ENCODE peak calls at places on chromosomes 7 and 10, in four cellular contexts. R is Calu3, M is B cell, U is IMR-90. B is an unnamed sample.

GRCh38 chr10:110074986-110075664 is 67.3 kb downstream of the ADD3 start:
- DNase-seq in M (no peak), R (no peak), U (peak), B (no peak)

GRCh38 chr10:18610517-18610916 is 40.9 kb downstream of the NSUN6 start:
- DNase-seq in M (no peak), U (peak), R (peak), B (no peak)

GRCh38 chr7:95927781-95928180 is 155.4 kb downstream of the DYNC1I1 start:
- DNase-seq in U (no peak), R (no peak), M (no peak), B (no peak)

GRCh38 chr7:151081170-151082101 is 827 bp upstream of the FASTK start:
- DNase-seq in R (peak), U (no peak), M (peak), B (no peak)

GRCh38 chr7:117993377-117994003 is 120.2 kb upstream of the CTTNBP2 start:
- DNase-seq in M (peak), U (peak), R (peak), B (peak)

GRCh38 chr10:98456043-98456570 is 9.4 kb upstream of the HPS1 start:
- DNase-seq in U (no peak), R (no peak), M (no peak), B (no peak)

GRCh38 chr10:43693602-43694001 is 44.9 kb upstream of the ZNF32 start:
- DNase-seq in U (peak), R (no peak), M (no peak), B (no peak)

GRCh38 chr10:48358838-48359237 is 52.4 kb downstream of the MAPK8 start:
- DNase-seq in M (no peak), R (no peak), U (no peak), B (no peak)

GRCh38 chr10:17835688-17836087 is 26.5 kb downstream of the MRC1 start:
- DNase-seq in M (no peak), R (no peak), U (peak), B (no peak)

GRCh38 chr10:28479366-28479765 is 53.6 kb upstream of the WAC start:
- DNase-seq in U (no peak), R (no peak), M (no peak), B (no peak)

GRCh38 chr7:84123903-84124573 is 70.6 kb downstream of the SEMA3A start:
- DNase-seq in U (peak), R (no peak), M (no peak), B (no peak)

GRCh38 chr7:158444501-158445420 is 142.9 kb downstream of the PTPRN2 start:
- DNase-seq in U (no peak), M (no peak), R (no peak), B (no peak)

GRCh38 chr7:158443688-158444483 is 143.7 kb downstream of the PTPRN2 start:
- DNase-seq in U (no peak), M (no peak), R (no peak), B (no peak)

GRCh38 chr7:158446706-158447105 is 140.9 kb downstream of the PTPRN2 start:
- DNase-seq in U (no peak), R (no peak), M (no peak), B (no peak)

GRCh38 chr7:158446281-158446680 is 141.3 kb downstream of the PTPRN2 start:
- DNase-seq in M (no peak), R (no peak), U (no peak), B (no peak)

GRCh38 chr7:158445421-158446175 is 142.0 kb downstream of the PTPRN2 start:
- DNase-seq in U (no peak), M (no peak), R (no peak), B (no peak)
- TF ChIP-seq CTCF in U (no peak), M (no peak), R (no peak), B (no peak)

GRCh38 chr10:122565766-122566206 is 5.2 kb downstream of the DMBT1 start:
- DNase-seq in U (peak), R (peak), M (peak), B (peak)

GRCh38 chr10:122564980-122565379 is 4.4 kb downstream of the DMBT1 start:
- DNase-seq in R (no peak), M (no peak), U (no peak), B (no peak)

GRCh38 chr10:122566632-122567031 is 6.1 kb downstream of the DMBT1 start:
- DNase-seq in U (no peak), R (no peak), M (no peak), B (no peak)

GRCh38 chr10:122568551-122568950 is 8.0 kb downstream of the DMBT1 start:
- DNase-seq in M (no peak), R (no peak), U (no peak), B (no peak)

DNA sequence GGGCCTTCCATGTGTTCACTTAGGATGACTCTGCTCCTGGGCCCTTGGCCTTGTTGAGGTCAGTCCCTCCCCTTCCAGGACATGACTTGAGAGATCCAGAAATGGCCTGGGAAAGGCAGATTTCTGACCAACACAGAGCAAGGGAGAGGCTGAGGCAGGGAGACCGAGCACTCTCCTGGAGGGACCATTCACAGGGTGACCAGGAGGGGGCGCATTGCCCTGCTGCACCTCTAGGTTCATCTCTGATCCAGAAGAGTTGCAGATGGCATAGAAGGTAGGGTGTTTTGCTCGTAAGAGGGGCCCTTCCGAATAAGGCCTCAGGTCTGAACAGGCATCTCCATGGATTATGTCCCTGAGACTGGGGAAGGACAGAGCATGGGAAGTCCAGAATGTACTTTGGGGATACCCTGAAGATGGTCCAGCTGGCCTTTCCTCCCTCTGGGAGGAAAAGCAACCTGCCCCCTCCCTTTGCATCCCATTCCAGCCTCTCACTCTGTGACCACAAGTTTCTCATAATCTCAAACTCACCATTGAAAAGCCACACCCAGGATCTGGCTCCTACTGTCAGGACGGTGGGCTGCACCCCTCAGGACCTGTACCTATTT is 6.6 kb downstream of the DMBT1 start:
- DNase-seq in U (no peak), R (peak), M (peak), B (peak)
- TF ChIP-seq CTCF in U (peak), R (no peak), M (peak), B (peak)

DNA sequence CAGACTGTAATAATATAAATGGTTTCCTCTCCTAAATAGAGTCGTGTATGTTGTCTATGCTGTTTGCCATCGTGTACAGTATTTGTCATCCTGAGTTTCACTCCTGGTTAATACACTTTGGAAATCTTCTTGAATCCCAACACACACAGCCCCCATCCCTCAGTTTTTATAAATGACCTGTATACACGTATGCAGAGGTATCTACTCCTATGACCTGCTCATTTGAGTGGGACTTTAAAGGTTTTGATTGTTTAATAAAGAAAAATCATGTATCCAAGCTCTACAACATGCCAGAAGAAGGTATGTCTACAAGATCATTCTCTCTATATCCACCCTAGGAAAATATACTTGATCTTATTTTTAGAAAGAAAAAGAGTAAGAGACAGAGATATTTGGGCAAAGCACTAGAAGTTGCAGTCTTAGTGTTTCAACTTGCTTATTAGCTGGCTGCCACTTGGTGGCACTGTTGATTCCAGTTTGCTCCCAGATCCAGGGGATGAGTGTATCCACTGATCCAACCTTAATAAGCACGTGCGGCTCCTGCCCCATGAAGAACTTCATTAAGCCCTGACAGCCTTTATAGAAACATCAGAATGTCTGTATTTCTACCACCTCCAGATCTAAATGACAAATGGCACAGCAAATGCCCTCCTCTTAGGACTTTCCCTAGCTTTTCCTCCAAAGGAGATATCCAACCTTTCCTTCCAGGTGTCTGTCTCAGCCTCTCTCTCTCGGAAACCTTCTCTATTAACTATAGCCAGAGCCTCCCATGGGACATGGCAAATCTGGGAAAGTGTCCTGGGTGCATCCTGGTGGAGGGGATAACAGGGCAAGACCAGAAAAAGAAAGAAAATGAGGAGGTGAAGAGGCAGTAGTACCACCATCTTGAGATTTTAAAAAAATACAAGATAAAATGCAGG is 181.6 kb upstream of the NEBL start:
- DNase-seq in M (peak), U (peak), R (peak), B (peak)
- TF ChIP-seq CTCF in M (peak), U (peak), R (peak), B (peak)

GRCh38 chr10:127243490-127244272 is 47.3 kb upstream of the INSYN2A start:
- DNase-seq in R (peak), U (peak), M (no peak), B (no peak)
- TF ChIP-seq CTCF in R (peak), U (peak), M (no peak), B (peak)

GRCh38 chr7:100825215-100825671 is 2.1 kb downstream of the EPHB4 start:
- DNase-seq in M (no peak), R (no peak), U (no peak), B (peak)

GRCh38 chr7:100824499-100825214 is 2.7 kb downstream of the EPHB4 start:
- DNase-seq in M (no peak), U (no peak), R (no peak), B (no peak)

GRCh38 chr7:100827330-100828226 is at the start of gene EPHB4:
- DNase-seq in U (peak), R (peak), M (peak), B (peak)

GRCh38 chr7:100826546-100827329 is 585 bp downstream of the EPHB4 start:
- DNase-seq in U (no peak), R (no peak), M (no peak), B (peak)

GRCh38 chr7:100825760-100826545 is 1.4 kb downstream of the EPHB4 start:
- DNase-seq in M (no peak), R (no peak), U (peak), B (peak)
- TF ChIP-seq CTCF in M (no peak), R (no peak), U (peak), B (no peak)

DNA sequence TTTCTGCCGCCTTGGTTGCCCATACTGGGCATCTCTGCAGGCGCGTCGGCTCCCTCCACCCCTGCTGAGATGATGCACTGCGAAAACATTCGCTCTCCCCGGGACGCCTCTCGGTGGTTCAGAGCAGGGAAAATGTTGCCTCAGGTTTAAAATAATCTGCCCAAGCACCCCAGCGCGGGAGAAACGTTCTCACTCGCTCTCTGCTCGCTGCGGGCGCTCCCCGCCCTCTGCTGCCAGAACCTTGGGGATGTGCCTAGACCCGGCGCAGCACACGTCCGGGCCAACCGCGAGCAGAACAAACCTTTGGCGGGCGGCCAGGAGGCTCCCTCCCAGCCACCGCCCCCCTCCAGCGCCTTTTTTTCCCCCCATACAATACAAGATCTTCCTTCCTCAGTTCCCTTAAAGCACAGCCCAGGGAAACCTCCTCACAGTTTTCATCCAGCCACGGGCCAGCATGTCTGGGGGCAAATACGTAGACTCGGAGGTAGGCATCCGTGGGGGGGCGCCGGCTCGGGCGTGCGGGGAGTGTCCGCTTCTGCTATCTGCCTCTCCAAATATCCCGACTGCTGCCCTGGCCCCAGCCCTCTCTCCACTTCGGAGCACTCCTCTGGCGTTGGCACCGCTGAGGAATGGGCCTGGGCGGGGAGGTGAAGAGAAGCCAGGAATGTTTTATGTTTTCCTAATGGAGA is at the start of gene CAV1:
- DNase-seq in M (peak), R (peak), U (peak), B (peak)
- TF ChIP-seq CTCF in M (no peak), R (no peak), U (peak), B (no peak)

DNA sequence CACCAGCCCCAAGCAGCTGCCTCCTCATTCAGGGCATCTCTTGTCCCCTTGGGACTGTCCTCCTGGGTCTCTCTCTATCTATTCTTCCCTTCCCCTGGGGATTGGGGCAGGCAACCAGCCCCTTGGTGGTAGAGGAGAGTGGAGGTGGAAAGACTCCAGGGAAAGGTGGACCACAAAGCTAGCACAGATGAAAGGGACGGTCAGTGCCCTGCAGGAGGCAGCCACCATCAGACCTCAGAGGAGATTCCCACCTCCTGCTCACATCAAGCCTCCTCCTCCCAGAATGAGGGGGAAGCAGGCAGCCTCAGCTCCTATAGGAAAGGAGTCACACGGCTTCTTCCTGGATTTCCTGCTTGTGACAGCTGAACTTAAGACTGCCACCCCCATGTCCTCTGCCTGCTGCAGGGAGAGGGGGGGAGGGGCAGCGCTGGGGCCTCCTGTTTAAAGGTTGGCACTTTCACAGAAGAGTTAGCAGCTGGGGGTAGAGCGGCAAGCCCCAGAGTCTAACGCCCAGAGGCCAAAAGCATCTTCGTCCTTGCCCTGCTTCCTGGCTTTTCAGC is 44.4 kb upstream of the LRRC4 start:
- DNase-seq in M (no peak), R (no peak), U (no peak), B (no peak)
- TF ChIP-seq CTCF in M (no peak), R (no peak), U (no peak), B (no peak)

GRCh38 chr10:37496061-37496460 is 361.3 kb downstream of the ZNF248 start:
- DNase-seq in U (no peak), M (no peak), R (no peak), B (no peak)

GRCh38 chr10:37489658-37490003 is 364.2 kb downstream of the ANKRD30A start:
- DNase-seq in U (no peak), R (no peak), M (no peak), B (no peak)

GRCh38 chr10:37490266-37490665 is 364.9 kb downstream of the ANKRD30A start:
- DNase-seq in R (no peak), M (no peak), U (no peak), B (no peak)

DNA sequence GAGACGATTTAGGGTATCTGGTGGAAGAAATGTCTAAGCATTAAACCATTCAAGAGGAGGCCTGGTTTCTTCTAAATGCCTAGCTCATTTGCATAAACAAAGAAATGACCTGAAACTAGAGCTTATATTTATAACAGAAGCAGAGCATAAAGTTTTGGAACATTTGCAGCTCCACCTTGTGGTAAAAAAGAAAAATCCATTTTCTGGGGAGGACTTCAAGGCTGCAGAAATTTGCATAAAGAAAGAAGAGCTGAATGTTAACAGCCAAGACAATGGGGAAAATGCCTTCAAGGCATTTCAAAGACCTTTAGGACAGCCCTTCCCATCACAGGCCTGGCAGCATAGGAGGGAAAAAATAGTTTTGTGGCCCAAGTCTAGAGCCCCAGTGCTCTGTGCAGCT is 362.0 kb downstream of the ZNF248 start:
- DNase-seq in M (no peak), U (no peak), R (no peak), B (no peak)
- TF ChIP-seq CTCF in M (no peak), U (no peak), R (no peak), B (peak)

DNA sequence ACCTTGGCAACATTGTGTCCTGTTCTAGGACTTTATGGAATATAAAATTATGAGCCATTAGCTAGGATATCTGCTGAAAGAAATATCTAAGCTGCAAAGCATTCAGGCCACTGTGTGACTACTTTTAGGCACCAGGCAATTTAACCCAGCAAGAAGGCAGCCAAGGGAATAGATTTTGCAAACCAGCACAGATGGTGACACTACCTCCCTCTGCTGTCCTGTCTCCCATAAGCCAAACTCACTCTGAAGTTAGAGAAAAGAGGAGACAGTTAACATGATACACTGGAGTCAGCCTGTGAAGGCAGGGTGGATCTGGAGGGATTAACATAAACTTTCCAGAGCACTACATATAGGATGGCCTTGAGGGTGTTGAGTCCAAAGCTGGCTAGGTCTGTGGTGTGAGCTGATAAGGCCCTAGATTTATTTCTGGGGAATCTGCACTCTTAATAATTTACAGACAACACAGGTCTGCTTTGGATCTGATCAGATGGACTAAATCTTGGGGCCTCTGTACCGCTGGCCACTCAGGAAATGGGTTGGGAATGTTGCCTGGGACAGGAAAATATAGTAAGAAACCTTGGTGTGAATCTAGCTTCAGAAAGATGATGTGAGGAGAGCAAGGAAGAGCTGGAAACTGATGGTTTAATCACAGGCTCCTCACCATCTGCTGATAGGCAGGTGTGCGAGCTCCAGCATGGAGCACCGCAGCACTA is 230.0 kb upstream of the PRSS1 start:
- DNase-seq in U (peak), R (no peak), M (no peak), B (no peak)
- TF ChIP-seq CTCF in U (peak), R (no peak), M (no peak), B (no peak)